ENCODE peak calls at places on chromosomes 2 and 18, in five cellular contexts. Q is lower leg skin, E is cardiac fibroblast, J is foreskin fibroblast, V is HCT116. R is an unnamed sample.

GRCh38 chr18:62768172-62768943 is 53.0 kb downstream of the PHLPP1 start:
- DNase-seq in Q (no peak), V (no peak), E (no peak), J (no peak), R (no peak)

GRCh38 chr2:128187032-128187654 is 96.1 kb downstream of the UGGT1 start:
- DNase-seq in E (peak), J (peak), Q (no peak), V (no peak), R (peak)

GRCh38 chr2:156562136-156562535 is 126.0 kb downstream of the GPD2 start:
- DNase-seq in E (no peak), Q (no peak), J (no peak), V (no peak), R (no peak)

GRCh38 chr2:157990173-157990572 is 111.5 kb upstream of the UPP2 start:
- DNase-seq in J (no peak), V (no peak), Q (no peak), E (no peak), R (no peak)

GRCh38 chr2:161269111-161269510 is 39.1 kb upstream of the PSMD14 start:
- DNase-seq in V (no peak), E (no peak), J (no peak), Q (no peak), R (no peak)

GRCh38 chr2:86482034-86482433 is 40.9 kb downstream of the KDM3A start:
- DNase-seq in Q (no peak), J (no peak), V (no peak), E (no peak), R (no peak)

GRCh38 chr2:44267269-44268258 is 7.7 kb upstream of the SLC3A1 start:
- DNase-seq in Q (no peak), V (no peak), J (no peak), E (peak), R (no peak)

GRCh38 chr2:218282173-218282991 is 9.9 kb downstream of the TMBIM1 start:
- DNase-seq in Q (no peak), J (peak), E (no peak), V (no peak), R (no peak)

GRCh38 chr2:236550701-236551465 is 18.7 kb upstream of the ACKR3 start:
- DNase-seq in Q (no peak), V (no peak), E (no peak), J (no peak), R (no peak)

GRCh38 chr18:72194072-72194471 is 350.1 kb downstream of the CBLN2 start:
- DNase-seq in E (no peak), Q (no peak), V (no peak), J (no peak), R (no peak)

GRCh38 chr2:158781562-158781961 is 13.6 kb upstream of the DAPL1 start:
- DNase-seq in V (no peak), Q (no peak), J (no peak), E (peak), R (peak)

GRCh38 chr2:112121682-112122254 is 16.4 kb upstream of the FBLN7 start:
- DNase-seq in V (peak), E (peak), J (peak), Q (no peak), R (peak)

GRCh38 chr18:34795070-34795740 is 85.1 kb downstream of the DTNA start:
- DNase-seq in V (no peak), E (no peak), J (no peak), Q (no peak), R (no peak)

GRCh38 chr2:223260681-223261080 is 208.7 kb downstream of the KCNE4 start:
- DNase-seq in V (no peak), Q (no peak), E (peak), J (no peak), R (no peak)

GRCh38 chr2:231722721-231723307 is 14.5 kb downstream of the PTMA start:
- DNase-seq in V (no peak), J (no peak), Q (no peak), E (no peak), R (no peak)

GRCh38 chr2:101946372-101946771 is 45.4 kb upstream of the IL1R2 start:
- DNase-seq in E (no peak), V (no peak), J (no peak), Q (no peak), R (no peak)

GRCh38 chr2:73069041-73069854 is 2.3 kb downstream of the SFXN5 start:
- DNase-seq in E (no peak), Q (no peak), V (no peak), J (no peak), R (no peak)

GRCh38 chr2:200703132-200703925 is 108.4 kb upstream of the BZW1 start:
- DNase-seq in Q (no peak), E (peak), V (peak), J (peak), R (peak)

GRCh38 chr2:171807130-171807529 is 86.9 kb downstream of the SLC25A12 start:
- DNase-seq in Q (no peak), V (peak), E (no peak), J (no peak), R (no peak)

GRCh38 chr2:125243074-125243473 is 1218.0 kb downstream of the CNTNAP5 start:
- DNase-seq in V (no peak), Q (no peak), J (no peak), E (no peak), R (no peak)

GRCh38 chr18:21100141-21100540 is 11.5 kb downstream of the ROCK1 start:
- DNase-seq in Q (no peak), E (peak), J (no peak), V (no peak), R (no peak)

GRCh38 chr2:237673130-237673921 is 45.9 kb downstream of the LRRFIP1 start:
- DNase-seq in J (no peak), Q (peak), V (peak), E (peak), R (no peak)

GRCh38 chr2:120108749-120109148 is 95.9 kb downstream of the EPB41L5 start:
- DNase-seq in E (no peak), J (peak), V (no peak), Q (no peak), R (no peak)

GRCh38 chr2:96258393-96259022 is 7.3 kb downstream of the TMEM127 start:
- DNase-seq in J (peak), V (no peak), Q (no peak), E (no peak), R (no peak)

GRCh38 chr2:75481041-75481836 is 79.5 kb downstream of the EVA1A start:
- DNase-seq in V (peak), Q (no peak), J (peak), E (peak), R (no peak)

GRCh38 chr2:72681016-72681995 is 144.5 kb downstream of the EXOC6B start:
- DNase-seq in J (no peak), E (peak), Q (no peak), V (no peak), R (no peak)

GRCh38 chr2:15763106-15763821 is 171.6 kb downstream of the DDX1 start:
- DNase-seq in E (no peak), Q (no peak), V (no peak), J (no peak), R (no peak)

GRCh38 chr18:1585881-1586488 is 681.3 kb downstream of the ADCYAP1 start:
- DNase-seq in V (peak), Q (no peak), E (peak), J (no peak), R (peak)

GRCh38 chr2:23636412-23636811 is 251.4 kb downstream of the KLHL29 start:
- DNase-seq in J (no peak), E (peak), Q (no peak), V (no peak), R (no peak)

GRCh38 chr18:45619062-45619825 is 4.0 kb downstream of the SLC14A2 start:
- DNase-seq in V (no peak), J (peak), E (peak), Q (peak), R (no peak)

GRCh38 chr2:177754476-177754873 is 318.1 kb downstream of the PDE11A start:
- DNase-seq in J (no peak), E (peak), V (no peak), Q (no peak), R (no peak)

GRCh38 chr2:177759443-177759842 is 313.1 kb downstream of the PDE11A start:
- DNase-seq in E (no peak), J (no peak), V (no peak), Q (no peak), R (no peak)

GRCh38 chr2:177753682-177754475 is 318.7 kb downstream of the PDE11A start:
- DNase-seq in E (peak), V (peak), J (peak), Q (peak), R (peak)

GRCh38 chr2:177756346-177756745 is 316.2 kb downstream of the PDE11A start:
- DNase-seq in E (no peak), Q (no peak), V (no peak), J (no peak), R (no peak)

DNA sequence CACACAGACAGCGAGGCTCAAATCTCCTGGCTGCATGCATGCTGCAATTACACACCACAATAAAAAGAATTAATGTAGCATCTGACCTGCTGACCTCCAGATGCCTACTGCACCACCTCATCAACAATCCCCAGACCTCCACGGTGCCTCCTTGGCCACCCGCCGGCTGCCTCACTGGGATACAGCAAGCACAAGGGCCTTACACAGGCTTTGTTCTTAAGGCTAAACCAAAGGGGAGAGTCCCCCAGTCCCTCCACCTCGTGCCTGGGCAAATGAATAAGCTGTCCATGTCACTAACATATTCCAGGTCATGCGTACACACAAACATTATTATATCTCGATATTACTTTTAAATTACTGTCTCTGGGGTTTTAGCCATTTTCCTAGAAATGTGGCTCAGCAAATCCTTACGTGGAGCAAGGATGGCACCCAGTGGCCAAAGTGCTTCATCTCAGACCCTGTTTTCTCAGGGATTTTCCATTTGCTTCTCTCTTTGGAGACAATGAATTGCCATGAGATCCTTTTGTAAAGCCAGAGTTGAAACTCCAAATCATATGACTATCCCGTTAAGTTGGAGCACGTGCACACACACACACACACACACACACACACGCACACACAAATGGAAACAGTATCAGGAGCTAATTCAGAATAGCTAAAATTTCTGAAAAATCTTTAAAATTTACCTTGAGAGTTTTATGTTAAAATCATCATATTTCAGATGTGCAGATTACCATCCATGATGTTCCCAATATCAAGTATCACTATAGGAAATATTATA is 313.8 kb downstream of the PDE11A start:
- DNase-seq in J (peak), E (peak), Q (no peak), V (peak), R (no peak)
- TF ChIP-seq CTCF in J (peak), E (peak), Q (no peak), V (peak), R (peak)

GRCh38 chr2:9002313-9002636 is 1.2 kb downstream of the MBOAT2 start:
- DNase-seq in V (no peak), Q (no peak), J (no peak), E (no peak), R (no peak)

GRCh38 chr2:9000442-9000841 is 3.0 kb downstream of the MBOAT2 start:
- DNase-seq in J (no peak), Q (no peak), V (no peak), E (no peak), R (no peak)

GRCh38 chr2:9002637-9003365 is 683 bp downstream of the MBOAT2 start:
- DNase-seq in Q (peak), J (no peak), E (peak), V (no peak), R (no peak)

GRCh38 chr2:9001229-9001628 is 2.3 kb downstream of the MBOAT2 start:
- DNase-seq in E (peak), V (no peak), Q (no peak), J (peak), R (no peak)

DNA sequence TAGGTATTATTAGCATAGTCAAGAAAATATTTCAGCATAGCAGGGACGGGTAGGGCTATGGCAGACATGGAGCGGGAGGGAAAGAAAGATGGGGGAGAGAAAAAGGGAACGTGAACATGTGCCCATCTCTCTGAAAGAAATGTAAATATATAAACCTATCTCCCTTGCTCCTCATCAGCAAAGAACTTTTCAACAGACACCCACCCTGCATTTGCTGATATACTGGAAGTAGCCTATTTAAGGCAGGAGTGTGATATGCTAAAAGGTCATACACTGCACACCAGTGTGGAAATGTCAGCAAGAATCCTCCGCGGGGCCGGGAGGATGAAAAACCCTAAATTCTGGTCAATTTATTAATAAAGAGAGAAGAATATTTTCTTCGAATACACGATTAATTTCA is 1.7 kb downstream of the MBOAT2 start:
- DNase-seq in J (no peak), Q (no peak), V (no peak), E (no peak), R (no peak)
- H3K4me3 ChIP-seq in J (no peak), Q (no peak), V (no peak), E (no peak), R (no peak)

DNA sequence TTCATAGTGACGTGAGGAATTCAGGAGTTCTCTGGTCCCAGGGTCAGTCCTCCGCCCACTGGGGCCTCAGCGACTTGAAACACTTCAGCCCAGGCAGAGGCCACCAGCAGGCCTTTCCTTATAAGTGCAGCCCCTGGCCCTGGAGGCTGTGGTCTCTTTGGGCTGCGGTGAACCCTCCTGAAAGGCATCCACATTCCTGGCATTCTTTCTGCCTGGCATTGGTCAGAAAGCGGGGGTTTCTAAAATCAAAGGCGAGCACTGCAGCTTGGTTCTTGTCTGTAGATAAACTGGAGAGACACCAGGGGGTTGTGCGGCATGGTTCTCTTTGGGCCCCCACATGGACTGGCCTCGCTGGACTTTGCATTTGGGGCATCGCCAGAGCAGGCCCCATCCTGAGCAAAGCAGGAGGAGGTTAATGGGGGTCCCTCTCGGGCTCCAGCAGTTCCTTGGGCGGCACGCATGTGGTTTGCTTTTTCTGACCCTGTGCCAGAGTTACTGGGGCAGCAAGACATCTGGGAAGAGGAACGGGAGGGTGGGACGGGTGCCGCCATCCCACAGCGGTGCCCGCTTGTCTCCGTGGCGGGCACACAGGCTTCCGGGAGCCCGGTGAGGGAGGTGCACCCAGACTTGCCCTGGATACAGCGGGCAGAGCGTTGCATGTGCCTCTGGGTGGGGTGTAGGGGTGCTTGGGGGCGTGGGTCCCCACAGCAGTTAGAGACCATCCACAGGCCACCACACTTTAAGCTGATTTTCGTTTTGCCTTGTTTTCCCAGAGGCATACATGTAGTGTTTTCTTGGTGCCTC is 44.9 kb downstream of the SH3BP4 start:
- DNase-seq in J (no peak), V (no peak), E (peak), Q (no peak), R (peak)
- TF ChIP-seq CTCF in J (no peak), V (no peak), E (peak), Q (no peak), R (peak)

DNA sequence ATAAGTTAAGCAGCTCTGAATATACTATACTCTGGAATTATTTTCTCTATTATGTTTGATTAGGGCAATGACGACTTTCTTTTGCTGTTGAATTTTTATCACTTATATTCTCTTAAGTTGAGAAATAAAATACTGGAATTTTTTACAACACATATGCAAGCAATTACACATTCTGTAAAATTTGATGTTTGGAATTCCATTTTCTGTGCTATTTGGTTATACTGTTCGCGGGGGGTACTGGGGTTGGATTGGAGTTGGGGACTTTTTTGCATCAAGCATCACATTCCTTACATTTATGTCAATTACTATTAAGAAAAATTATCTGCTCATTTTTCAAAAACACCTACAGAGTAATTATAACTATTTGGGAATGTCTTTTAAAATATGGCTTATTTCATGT is 2.1 kb downstream of the COL5A2 start:
- DNase-seq in E (no peak), J (no peak), V (no peak), Q (no peak), R (no peak)
- H3K4me3 ChIP-seq in E (peak), J (peak), V (no peak), Q (no peak), R (peak)

GRCh38 chr2:151437630-151438029 is 27.9 kb downstream of the RIF1 start:
- DNase-seq in V (peak), J (no peak), Q (no peak), E (peak), R (no peak)
- TF ChIP-seq CTCF in V (no peak), J (no peak), Q (no peak), E (peak), R (peak)

GRCh38 chr2:43220982-43221659 is 5.3 kb downstream of the ZFP36L2 start:
- DNase-seq in V (no peak), J (peak), E (peak), Q (peak), R (no peak)
- H3K4me3 ChIP-seq in V (peak), J (peak), E (peak), Q (no peak), R (peak)

R was measured in AG09309.